ENCODE peak calls at places on chromosome 10, in nine cellular contexts. One of them, this sample, is unnamed.

GRCh38 chr10:97648557-97649404 is 8.3 kb downstream of the PI4K2A start:
- DNase-seq in NCI-H1092 treated with DMSO at 0.1 percent for 48 hours: no peak
- DNase-seq in foreskin fibroblast: peak
- DNase-seq in PC-3: peak
- DNase-seq in GM18507: no peak
- DNase-seq in NCI-H1105: no peak
- DNase-seq in occipital lobe: no peak
- DNase-seq in EL: peak
- DNase-seq in A549: peak
- DNase-seq in this sample: no peak

GRCh38 chr10:1715821-1716220 is 21.5 kb downstream of the ADARB2 start:
- DNase-seq in A549: peak
- DNase-seq in EL: no peak
- DNase-seq in NCI-H1092 treated with DMSO at 0.1 percent for 48 hours: no peak
- DNase-seq in PC-3: peak
- DNase-seq in foreskin fibroblast: no peak
- DNase-seq in occipital lobe: no peak
- DNase-seq in NCI-H1105: no peak
- DNase-seq in GM18507: no peak
- DNase-seq in this sample: no peak

GRCh38 chr10:102121739-102122372 is 1.7 kb upstream of the LDB1 start:
- DNase-seq in NCI-H1092 treated with DMSO at 0.1 percent for 48 hours: no peak
- DNase-seq in A549: no peak
- DNase-seq in NCI-H1105: no peak
- DNase-seq in EL: no peak
- DNase-seq in PC-3: no peak
- DNase-seq in GM18507: no peak
- DNase-seq in foreskin fibroblast: no peak
- DNase-seq in occipital lobe: no peak
- DNase-seq in this sample: no peak

GRCh38 chr10:87060280-87060928 is 34.2 kb downstream of the GLUD1 start:
- DNase-seq in A549: no peak
- DNase-seq in EL: no peak
- DNase-seq in foreskin fibroblast: no peak
- DNase-seq in NCI-H1105: no peak
- DNase-seq in occipital lobe: no peak
- DNase-seq in NCI-H1092 treated with DMSO at 0.1 percent for 48 hours: no peak
- DNase-seq in GM18507: no peak
- DNase-seq in PC-3: no peak
- DNase-seq in this sample: no peak

GRCh38 chr10:29648114-29648982 is 13.6 kb upstream of the SVIL start:
- DNase-seq in GM18507: no peak
- DNase-seq in NCI-H1092 treated with DMSO at 0.1 percent for 48 hours: no peak
- DNase-seq in occipital lobe: no peak
- DNase-seq in PC-3: no peak
- DNase-seq in EL: no peak
- DNase-seq in A549: no peak
- DNase-seq in foreskin fibroblast: peak
- DNase-seq in NCI-H1105: no peak
- DNase-seq in this sample: no peak

GRCh38 chr10:28291881-28292297 is 11.0 kb downstream of the MPP7 start:
- DNase-seq in foreskin fibroblast: peak
- DNase-seq in PC-3: peak
- DNase-seq in GM18507: no peak
- DNase-seq in occipital lobe: no peak
- DNase-seq in NCI-H1092 treated with DMSO at 0.1 percent for 48 hours: no peak
- DNase-seq in EL: peak
- DNase-seq in A549: no peak
- DNase-seq in NCI-H1105: no peak
- DNase-seq in this sample: no peak

GRCh38 chr10:133378251-133379096 is 588 bp upstream of the PAOX start:
- DNase-seq in NCI-H1092 treated with DMSO at 0.1 percent for 48 hours: peak
- DNase-seq in A549: peak
- DNase-seq in PC-3: peak
- DNase-seq in NCI-H1105: peak
- DNase-seq in GM18507: no peak
- DNase-seq in EL: peak
- DNase-seq in foreskin fibroblast: peak
- DNase-seq in occipital lobe: peak
- DNase-seq in this sample: no peak

GRCh38 chr10:116069856-116070255 is 203.2 kb downstream of the GFRA1 start:
- DNase-seq in NCI-H1092 treated with DMSO at 0.1 percent for 48 hours: no peak
- DNase-seq in PC-3: no peak
- DNase-seq in occipital lobe: no peak
- DNase-seq in A549: no peak
- DNase-seq in foreskin fibroblast: no peak
- DNase-seq in GM18507: no peak
- DNase-seq in NCI-H1105: no peak
- DNase-seq in EL: no peak
- DNase-seq in this sample: no peak

GRCh38 chr10:63103971-63104409 is 29.1 kb upstream of the NRBF2 start:
- DNase-seq in EL: no peak
- DNase-seq in A549: no peak
- DNase-seq in foreskin fibroblast: no peak
- DNase-seq in NCI-H1105: no peak
- DNase-seq in occipital lobe: no peak
- DNase-seq in GM18507: no peak
- DNase-seq in PC-3: no peak
- DNase-seq in NCI-H1092 treated with DMSO at 0.1 percent for 48 hours: no peak
- DNase-seq in this sample: no peak

GRCh38 chr10:104197364-104197763 is 34.8 kb downstream of the CFAP43 start:
- DNase-seq in PC-3: peak
- DNase-seq in A549: no peak
- DNase-seq in occipital lobe: no peak
- DNase-seq in NCI-H1105: no peak
- DNase-seq in GM18507: no peak
- DNase-seq in foreskin fibroblast: no peak
- DNase-seq in NCI-H1092 treated with DMSO at 0.1 percent for 48 hours: no peak
- DNase-seq in EL: no peak
- DNase-seq in this sample: no peak

GRCh38 chr10:63692205-63692896 is 171.2 kb downstream of the REEP3 start:
- DNase-seq in NCI-H1092 treated with DMSO at 0.1 percent for 48 hours: no peak
- DNase-seq in GM18507: no peak
- DNase-seq in EL: no peak
- DNase-seq in NCI-H1105: no peak
- DNase-seq in foreskin fibroblast: no peak
- DNase-seq in A549: no peak
- DNase-seq in PC-3: no peak
- DNase-seq in occipital lobe: no peak
- DNase-seq in this sample: no peak

GRCh38 chr10:62076872-62077271 is 175.4 kb downstream of the ARID5B start:
- DNase-seq in NCI-H1092 treated with DMSO at 0.1 percent for 48 hours: no peak
- DNase-seq in NCI-H1105: no peak
- DNase-seq in GM18507: no peak
- DNase-seq in foreskin fibroblast: peak
- DNase-seq in A549: peak
- DNase-seq in PC-3: peak
- DNase-seq in EL: peak
- DNase-seq in occipital lobe: no peak
- DNase-seq in this sample: no peak

GRCh38 chr10:11594589-11595394 is 16.7 kb downstream of the USP6NL start:
- DNase-seq in foreskin fibroblast: no peak
- DNase-seq in occipital lobe: no peak
- DNase-seq in GM18507: no peak
- DNase-seq in NCI-H1092 treated with DMSO at 0.1 percent for 48 hours: no peak
- DNase-seq in A549: no peak
- DNase-seq in EL: no peak
- DNase-seq in NCI-H1105: no peak
- DNase-seq in PC-3: no peak
- DNase-seq in this sample: no peak

GRCh38 chr10:35412336-35412735 is 76.0 kb downstream of the CCNY start:
- DNase-seq in A549: no peak
- DNase-seq in NCI-H1105: no peak
- DNase-seq in GM18507: no peak
- DNase-seq in EL: peak
- DNase-seq in occipital lobe: no peak
- DNase-seq in foreskin fibroblast: no peak
- DNase-seq in PC-3: no peak
- DNase-seq in NCI-H1092 treated with DMSO at 0.1 percent for 48 hours: no peak
- DNase-seq in this sample: no peak

GRCh38 chr10:25017247-25017590 is 807 bp downstream of the THNSL1 start:
- DNase-seq in NCI-H1105: peak
- DNase-seq in A549: peak
- DNase-seq in foreskin fibroblast: no peak
- DNase-seq in GM18507: no peak
- DNase-seq in PC-3: peak
- DNase-seq in NCI-H1092 treated with DMSO at 0.1 percent for 48 hours: peak
- DNase-seq in EL: no peak
- DNase-seq in occipital lobe: no peak
- DNase-seq in this sample: no peak

GRCh38 chr10:33412261-33413092 is 78.0 kb upstream of the NRP1 start:
- DNase-seq in NCI-H1092 treated with DMSO at 0.1 percent for 48 hours: no peak
- DNase-seq in EL: peak
- DNase-seq in PC-3: peak
- DNase-seq in A549: no peak
- DNase-seq in occipital lobe: no peak
- DNase-seq in GM18507: no peak
- DNase-seq in foreskin fibroblast: peak
- DNase-seq in NCI-H1105: no peak
- DNase-seq in this sample: no peak

GRCh38 chr10:60820093-60820769 is 42.0 kb downstream of the CDK1 start:
- DNase-seq in PC-3: peak
- DNase-seq in NCI-H1092 treated with DMSO at 0.1 percent for 48 hours: no peak
- DNase-seq in NCI-H1105: no peak
- DNase-seq in GM18507: no peak
- DNase-seq in A549: no peak
- DNase-seq in EL: peak
- DNase-seq in occipital lobe: no peak
- DNase-seq in foreskin fibroblast: peak
- DNase-seq in this sample: no peak

GRCh38 chr10:14185501-14186045 is 145.2 kb downstream of the FRMD4A start:
- DNase-seq in PC-3: peak
- DNase-seq in NCI-H1105: no peak
- DNase-seq in foreskin fibroblast: no peak
- DNase-seq in occipital lobe: no peak
- DNase-seq in GM18507: peak
- DNase-seq in A549: no peak
- DNase-seq in EL: peak
- DNase-seq in NCI-H1092 treated with DMSO at 0.1 percent for 48 hours: no peak
- DNase-seq in this sample: peak